ENCODE peak calls at places on chromosomes 3 and 15, in seven cellular contexts. One of them, this sample, is unnamed.

GRCh38 chr3:39631136-39631535 is 163.7 kb downstream of the MOBP start:
- ATAC-seq in foreskin keratinocyte: no peak
- ATAC-seq in pancreas: no peak
- ATAC-seq in activated CD8-positive, alpha-beta T cell treated with anti-CD3 and anti-CD28 coated beads for 36 hours: no peak
- ATAC-seq in upper lobe of right lung: no peak
- ATAC-seq in activated T-helper 17 cell treated with anti-CD3 and anti-CD28 coated beads, Interleukin-2, amount 50 U/mL, for 72 hours: no peak
- ATAC-seq in left lung: no peak
- ATAC-seq in this sample: no peak

GRCh38 chr15:71798641-71799040 is 11.7 kb upstream of the NR2E3 start:
- ATAC-seq in foreskin keratinocyte: no peak
- ATAC-seq in pancreas: no peak
- ATAC-seq in activated CD8-positive, alpha-beta T cell treated with anti-CD3 and anti-CD28 coated beads for 36 hours: no peak
- ATAC-seq in upper lobe of right lung: no peak
- ATAC-seq in activated T-helper 17 cell treated with anti-CD3 and anti-CD28 coated beads, Interleukin-2, amount 50 U/mL, for 72 hours: no peak
- ATAC-seq in left lung: no peak
- ATAC-seq in this sample: no peak

GRCh38 chr3:15443826-15444524 is 16.6 kb downstream of the EAF1 start:
- ATAC-seq in foreskin keratinocyte: no peak
- ATAC-seq in pancreas: peak; percentile 61
- ATAC-seq in activated CD8-positive, alpha-beta T cell treated with anti-CD3 and anti-CD28 coated beads for 36 hours: no peak
- ATAC-seq in upper lobe of right lung: no peak
- ATAC-seq in activated T-helper 17 cell treated with anti-CD3 and anti-CD28 coated beads, Interleukin-2, amount 50 U/mL, for 72 hours: no peak
- ATAC-seq in left lung: peak; percentile 52
- ATAC-seq in this sample: no peak

GRCh38 chr15:67115567-67115966 is 50.2 kb downstream of the SMAD3 start:
- ATAC-seq in foreskin keratinocyte: no peak
- ATAC-seq in pancreas: peak; percentile 24
- ATAC-seq in activated CD8-positive, alpha-beta T cell treated with anti-CD3 and anti-CD28 coated beads for 36 hours: no peak
- ATAC-seq in upper lobe of right lung: no peak
- ATAC-seq in activated T-helper 17 cell treated with anti-CD3 and anti-CD28 coated beads, Interleukin-2, amount 50 U/mL, for 72 hours: peak; percentile 15
- ATAC-seq in left lung: no peak
- ATAC-seq in this sample: peak; percentile 47

GRCh38 chr15:42152196-42152920 is 4.1 kb downstream of the PLA2G4F start:
- ATAC-seq in foreskin keratinocyte: no peak
- ATAC-seq in pancreas: no peak
- ATAC-seq in activated CD8-positive, alpha-beta T cell treated with anti-CD3 and anti-CD28 coated beads for 36 hours: no peak
- ATAC-seq in upper lobe of right lung: peak; percentile 75
- ATAC-seq in activated T-helper 17 cell treated with anti-CD3 and anti-CD28 coated beads, Interleukin-2, amount 50 U/mL, for 72 hours: no peak
- ATAC-seq in left lung: peak; percentile 62
- ATAC-seq in this sample: no peak

GRCh38 chr15:89071471-89071870 is 16.8 kb upstream of the ABHD2 start:
- ATAC-seq in foreskin keratinocyte: peak; percentile 19
- ATAC-seq in pancreas: no peak
- ATAC-seq in activated CD8-positive, alpha-beta T cell treated with anti-CD3 and anti-CD28 coated beads for 36 hours: no peak
- ATAC-seq in upper lobe of right lung: no peak
- ATAC-seq in activated T-helper 17 cell treated with anti-CD3 and anti-CD28 coated beads, Interleukin-2, amount 50 U/mL, for 72 hours: no peak
- ATAC-seq in left lung: no peak
- ATAC-seq in this sample: no peak

GRCh38 chr3:183579967-183580720 is 24.6 kb upstream of the KLHL6 start:
- ATAC-seq in foreskin keratinocyte: no peak
- ATAC-seq in pancreas: peak; percentile 89
- ATAC-seq in activated CD8-positive, alpha-beta T cell treated with anti-CD3 and anti-CD28 coated beads for 36 hours: no peak
- ATAC-seq in upper lobe of right lung: no peak
- ATAC-seq in activated T-helper 17 cell treated with anti-CD3 and anti-CD28 coated beads, Interleukin-2, amount 50 U/mL, for 72 hours: no peak
- ATAC-seq in left lung: peak; percentile 68
- ATAC-seq in this sample: peak; percentile 57

GRCh38 chr3:16295298-16295890 is 30.4 kb downstream of the OXNAD1 start:
- ATAC-seq in foreskin keratinocyte: no peak
- ATAC-seq in pancreas: no peak
- ATAC-seq in activated CD8-positive, alpha-beta T cell treated with anti-CD3 and anti-CD28 coated beads for 36 hours: peak; percentile 18
- ATAC-seq in upper lobe of right lung: no peak
- ATAC-seq in activated T-helper 17 cell treated with anti-CD3 and anti-CD28 coated beads, Interleukin-2, amount 50 U/mL, for 72 hours: no peak
- ATAC-seq in left lung: no peak
- ATAC-seq in this sample: no peak

GRCh38 chr3:901953-902778 is 190.7 kb upstream of the CNTN6 start:
- ATAC-seq in foreskin keratinocyte: peak; percentile 72
- ATAC-seq in pancreas: no peak
- ATAC-seq in activated CD8-positive, alpha-beta T cell treated with anti-CD3 and anti-CD28 coated beads for 36 hours: peak; percentile 37
- ATAC-seq in upper lobe of right lung: no peak
- ATAC-seq in activated T-helper 17 cell treated with anti-CD3 and anti-CD28 coated beads, Interleukin-2, amount 50 U/mL, for 72 hours: no peak
- ATAC-seq in left lung: no peak
- ATAC-seq in this sample: no peak

GRCh38 chr3:147371141-147371540 is 35.2 kb downstream of the ZIC4 start:
- ATAC-seq in foreskin keratinocyte: no peak
- ATAC-seq in pancreas: no peak
- ATAC-seq in activated CD8-positive, alpha-beta T cell treated with anti-CD3 and anti-CD28 coated beads for 36 hours: no peak
- ATAC-seq in upper lobe of right lung: no peak
- ATAC-seq in activated T-helper 17 cell treated with anti-CD3 and anti-CD28 coated beads, Interleukin-2, amount 50 U/mL, for 72 hours: no peak
- ATAC-seq in left lung: no peak
- ATAC-seq in this sample: no peak

GRCh38 chr3:193963808-193964516 is 172.0 kb upstream of the HES1 start:
- ATAC-seq in foreskin keratinocyte: no peak
- ATAC-seq in pancreas: no peak
- ATAC-seq in activated CD8-positive, alpha-beta T cell treated with anti-CD3 and anti-CD28 coated beads for 36 hours: peak; percentile 94
- ATAC-seq in upper lobe of right lung: no peak
- ATAC-seq in activated T-helper 17 cell treated with anti-CD3 and anti-CD28 coated beads, Interleukin-2, amount 50 U/mL, for 72 hours: peak; percentile 94
- ATAC-seq in left lung: no peak
- ATAC-seq in this sample: peak; percentile 62